ENCODE peak calls at places on chromosomes 7 and 10, in seven cellular contexts. S is dorsolateral prefrontal cortex, P is lung, W is type B pancreatic cell, Z is thoracic aorta, L is cardiac fibroblast, I is stomach. J is an unnamed sample.

GRCh38 chr7:128148676-128149075 is 92.4 kb upstream of the LEP start:
- DNase-seq in S (no peak), P (peak; percentile 76), W (no peak), Z (no peak), L (no peak), I (no peak), J (no peak)

GRCh38 chr7:100220833-100221718 is 1.3 kb downstream of the PVRIG start:
- DNase-seq in S (no peak), P (no peak), W (no peak), Z (no peak), L (no peak), I (peak; percentile 34), J (no peak)

GRCh38 chr7:159083001-159083697 is 61.5 kb downstream of the VIPR2 start:
- DNase-seq in S (no peak), P (no peak), W (no peak), Z (no peak), L (no peak), I (no peak), J (no peak)

GRCh38 chr10:14904316-14904732 is 25.7 kb downstream of the SUV39H2 start:
- DNase-seq in S (no peak), P (no peak), W (no peak), Z (no peak), L (peak; percentile 55), I (no peak), J (no peak)

GRCh38 chr10:48683424-48683823 is 1.2 kb upstream of the WDFY4 start:
- DNase-seq in S (no peak), P (no peak), W (no peak), Z (no peak), L (no peak), I (no peak), J (no peak)

GRCh38 chr7:519429-519973 is at the start of gene PDGFA:
- DNase-seq in S (peak; percentile 43), P (no peak), W (no peak), Z (no peak), L (peak; percentile 46), I (peak; percentile 68), J (no peak)

GRCh38 chr7:74083928-74084721 is 521 bp downstream of the LIMK1 start:
- DNase-seq in S (peak; percentile 25), P (no peak), W (no peak), Z (no peak), L (peak; percentile 48), I (peak; percentile 41), J (no peak)

GRCh38 chr10:78738457-78738856 is 330.3 kb upstream of the ZMIZ1 start:
- DNase-seq in S (no peak), P (no peak), W (no peak), Z (no peak), L (no peak), I (no peak), J (no peak)

GRCh38 chr7:6423942-6424701 is 23.6 kb downstream of the DAGLB start:
- DNase-seq in S (no peak), P (no peak), W (no peak), Z (no peak), L (no peak), I (peak; percentile 47), J (no peak)

GRCh38 chr7:108254259-108254658 is 124.1 kb upstream of the LAMB4 start:
- DNase-seq in S (no peak), P (no peak), W (no peak), Z (no peak), L (no peak), I (no peak), J (no peak)

GRCh38 chr7:91288208-91288824 is 24.1 kb downstream of the FZD1 start:
- DNase-seq in S (no peak), P (no peak), W (no peak), Z (no peak), L (peak; percentile 51), I (peak; percentile 60), J (no peak)

GRCh38 chr7:26789481-26790175 is 74.8 kb downstream of the SKAP2 start:
- DNase-seq in S (no peak), P (no peak), W (no peak), Z (no peak), L (no peak), I (no peak), J (no peak)

GRCh38 chr10:44926771-44927751 is 15.9 kb downstream of the TMEM72 start:
- DNase-seq in S (no peak), P (no peak), W (peak; percentile 37), Z (no peak), L (peak; percentile 51), I (no peak), J (no peak)

GRCh38 chr10:43452356-43452914 is 15.5 kb downstream of the ZNF487 start:
- DNase-seq in S (no peak), P (no peak), W (no peak), Z (no peak), L (no peak), I (no peak), J (no peak)

GRCh38 chr10:72367301-72367970 is 12.7 kb upstream of the DNAJB12 start:
- DNase-seq in S (no peak), P (no peak), W (no peak), Z (no peak), L (peak; percentile 23), I (no peak), J (no peak)

GRCh38 chr7:37489703-37490102 is 41.0 kb upstream of the ELMO1 start:
- DNase-seq in S (no peak), P (no peak), W (no peak), Z (no peak), L (no peak), I (no peak), J (no peak)

GRCh38 chr7:66110861-66111260 is 3.8 kb upstream of the CRCP start:
- DNase-seq in S (no peak), P (no peak), W (no peak), Z (no peak), L (peak; percentile 98), I (no peak), J (no peak)

GRCh38 chr7:1844956-1845390 is 174.9 kb downstream of the ELFN1 start:
- DNase-seq in S (no peak), P (no peak), W (no peak), Z (no peak), L (no peak), I (no peak), J (no peak)

GRCh38 chr10:69567920-69568319 is 5.3 kb downstream of the NEUROG3 start:
- DNase-seq in S (no peak), P (no peak), W (no peak), Z (no peak), L (peak; percentile 72), I (no peak), J (no peak)

GRCh38 chr10:132063432-132063831 is 2.3 kb upstream of the JAKMIP3 start:
- DNase-seq in S (peak; percentile 57), P (no peak), W (peak; percentile 42), Z (no peak), L (no peak), I (no peak), J (no peak)

GRCh38 chr7:26912351-26912750 is 48.0 kb upstream of the SKAP2 start:
- DNase-seq in S (no peak), P (no peak), W (no peak), Z (no peak), L (no peak), I (no peak), J (no peak)

GRCh38 chr10:26044123-26044749 is 110.2 kb downstream of the MYO3A start:
- DNase-seq in S (no peak), P (peak; percentile 51), W (no peak), Z (no peak), L (no peak), I (peak; percentile 36), J (no peak)

GRCh38 chr7:71486856-71487628 is 355.1 kb downstream of the GALNT17 start:
- DNase-seq in S (no peak), P (no peak), W (no peak), Z (no peak), L (peak; percentile 45), I (no peak), J (no peak)

GRCh38 chr7:70694909-70695803 is 436.8 kb upstream of the GALNT17 start:
- DNase-seq in S (no peak), P (no peak), W (no peak), Z (no peak), L (peak; percentile 36), I (no peak), J (no peak)

GRCh38 chr10:11609052-11609451 is 2.4 kb downstream of the USP6NL start:
- DNase-seq in S (no peak), P (no peak), W (no peak), Z (no peak), L (no peak), I (no peak), J (no peak)

GRCh38 chr7:102450242-102450641 is 14.4 kb downstream of the ALKBH4 start:
- DNase-seq in S (peak; percentile 88), P (no peak), W (no peak), Z (no peak), L (no peak), I (no peak), J (no peak)

DNA sequence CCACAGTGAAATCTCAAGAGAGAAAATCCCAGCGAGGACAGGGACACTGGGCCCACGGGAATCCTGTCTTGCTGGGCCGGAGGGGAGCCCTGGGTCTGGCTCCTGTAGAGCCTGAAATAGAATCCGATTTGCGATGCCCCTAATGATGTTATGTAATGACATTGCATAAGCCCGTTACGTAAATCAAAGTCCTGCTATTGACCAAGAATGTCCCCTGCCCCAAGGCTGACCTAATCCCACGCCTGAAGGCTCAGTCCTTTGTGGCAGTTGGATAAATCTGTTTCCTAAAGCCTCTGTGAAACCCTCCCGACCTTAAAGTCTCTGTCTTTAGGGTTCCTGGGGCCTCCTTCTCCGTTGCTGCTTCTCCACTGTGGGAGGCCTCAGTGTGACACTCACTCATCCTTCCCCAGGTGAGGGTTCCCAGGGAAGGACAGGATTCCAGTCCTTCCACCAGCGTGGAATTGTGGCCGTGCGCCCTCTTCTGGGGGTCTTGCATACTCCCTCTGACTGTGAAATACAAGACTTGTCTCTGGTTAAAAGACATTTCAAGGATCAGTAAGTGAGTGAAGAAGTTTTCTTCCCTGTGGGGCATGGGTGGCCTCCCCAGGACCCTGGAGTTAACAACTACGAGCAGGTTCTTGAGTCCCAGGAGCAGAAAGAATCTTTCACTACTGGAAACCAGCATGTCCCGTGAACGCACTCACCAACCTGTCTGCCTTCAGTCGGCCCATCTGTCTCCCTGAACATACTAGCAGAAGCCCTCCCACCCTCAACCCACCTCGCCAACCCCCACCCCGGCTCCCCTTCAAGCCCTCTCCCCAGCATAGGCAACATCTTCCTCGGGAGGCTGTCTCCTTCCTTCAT is 19.8 kb downstream of the ZNF467 start:
- DNase-seq in S (peak; percentile 48), P (peak; percentile 39), W (no peak), Z (no peak), L (peak; percentile 41), I (peak; percentile 66), J (no peak)
- TF ChIP-seq CTCF in S (peak; percentile 42), P (peak; percentile 2), W (peak; percentile 80), Z (peak; percentile 23), L (peak; percentile 73), I (peak; percentile 46), J (no peak)

GRCh38 chr7:117012284-117013174 is 59.2 kb downstream of the ST7 start:
- DNase-seq in S (no peak), P (no peak), W (no peak), Z (no peak), L (peak; percentile 78), I (no peak), J (no peak)
- TF ChIP-seq CTCF in S (no peak), P (no peak), W (peak; percentile 63), Z (peak; percentile 18), L (peak; percentile 65), I (no peak), J (no peak)

GRCh38 chr10:120999868-121000267 is 148.7 kb downstream of the WDR11 start:
- DNase-seq in S (no peak), P (no peak), W (no peak), Z (no peak), L (no peak), I (no peak), J (no peak)
- TF ChIP-seq CTCF in S (no peak), P (no peak), W (no peak), Z (no peak), L (no peak), I (no peak), J (no peak)

GRCh38 chr10:101139421-101139911 is 8.4 kb downstream of the TLX1 start:
- DNase-seq in S (no peak), P (no peak), W (no peak), Z (no peak), L (peak; percentile 34), I (no peak), J (no peak)
- TF ChIP-seq CTCF in S (peak; percentile 11), P (no peak), W (peak; percentile 57), Z (peak; percentile 7), L (peak; percentile 48), I (no peak), J (no peak)